ENCODE peak calls at places on chromosomes 13 and 19, in eight cellular contexts. W is heart left ventricle, X is GM23338, T is IMR-90, U is esophagus squamous epithelium, P is H9, J is GM13977, D is HFFc6. E is an unnamed sample.
A peak's percentile ranks its signal among the peaks of the same experiment; 100 is the strongest.

GRCh38 chr13:99033814-99034213 is 56.0 kb upstream of the DOCK9 start:
- DNase-seq in J (no peak), T (peak; percentile 28), P (no peak), X (peak; percentile 51), U (no peak), D (peak; percentile 36), W (no peak), E (no peak)

GRCh38 chr19:7881910-7882309 is 6.4 kb upstream of the LRRC8E start:
- DNase-seq in U (no peak), P (no peak), D (no peak), X (no peak), J (no peak), T (no peak), W (no peak), E (no peak)

GRCh38 chr13:97875911-97876310 is 77.6 kb upstream of the IPO5 start:
- DNase-seq in D (no peak), J (no peak), X (peak; percentile 3), P (no peak), T (no peak), U (no peak), W (no peak), E (no peak)

GRCh38 chr19:29934257-29934656 is 7.8 kb upstream of the URI1 start:
- DNase-seq in J (no peak), T (no peak), X (no peak), U (no peak), P (no peak), W (no peak), D (no peak), E (no peak)

GRCh38 chr19:10551698-10552301 is 8.1 kb downstream of the ATG4D start:
- DNase-seq in D (peak; percentile 31), T (no peak), U (no peak), J (peak; percentile 30), W (no peak), P (peak; percentile 55), X (peak; percentile 69), E (no peak)

GRCh38 chr13:74032325-74032724 is 101.9 kb downstream of the KLF12 start:
- DNase-seq in U (no peak), W (no peak), X (no peak), T (no peak), D (no peak), P (no peak), J (no peak), E (no peak)

GRCh38 chr19:37313335-37313627 is 57.6 kb upstream of the ZNF527 start:
- DNase-seq in X (no peak), U (no peak), T (no peak), D (no peak), P (no peak), J (no peak), W (no peak), E (no peak)

GRCh38 chr13:26382843-26383242 is 128.9 kb downstream of the CDK8 start:
- DNase-seq in U (no peak), P (no peak), X (no peak), D (no peak), T (no peak), W (no peak), J (no peak), E (no peak)

GRCh38 chr13:33003458-33004019 is 12.7 kb upstream of the KL start:
- DNase-seq in D (no peak), P (no peak), X (no peak), W (no peak), J (no peak), U (no peak), T (no peak), E (no peak)

GRCh38 chr13:110070511-110071120 is 236.3 kb downstream of the COL4A1 start:
- DNase-seq in T (peak; percentile 77), J (no peak), X (no peak), W (no peak), D (peak; percentile 60), U (no peak), P (no peak), E (no peak)

GRCh38 chr13:71290963-71291937 is 575.8 kb downstream of the DACH1 start:
- DNase-seq in T (peak; percentile 1), U (no peak), W (peak; percentile 52), P (no peak), D (no peak), X (no peak), J (no peak), E (no peak)

GRCh38 chr13:46286972-46287371 is 75.2 kb downstream of the LRRC63 start:
- DNase-seq in U (no peak), J (no peak), T (no peak), W (no peak), X (peak; percentile 17), D (no peak), P (no peak), E (no peak)

GRCh38 chr19:50167314-50167721 is 4.2 kb upstream of the IZUMO2 start:
- DNase-seq in J (no peak), X (peak; percentile 12), W (no peak), D (no peak), T (no peak), U (no peak), P (no peak), E (no peak)

GRCh38 chr13:30877335-30877734 is 28.7 kb upstream of the MEDAG start:
- DNase-seq in U (no peak), P (no peak), T (peak; percentile 82), X (no peak), J (no peak), D (peak; percentile 51), W (no peak), E (no peak)

GRCh38 chr13:34678154-34678553 is 263.9 kb upstream of the NBEA start:
- DNase-seq in U (no peak), W (no peak), T (no peak), P (no peak), D (peak; percentile 53), X (no peak), J (no peak), E (no peak)

GRCh38 chr19:20478936-20479335 is 86.6 kb downstream of the ZNF737 start:
- DNase-seq in J (no peak), W (no peak), D (no peak), T (no peak), X (peak; percentile 48), U (no peak), P (no peak), E (no peak)

GRCh38 chr13:97559981-97560380 is 126.0 kb downstream of the RAP2A start:
- DNase-seq in P (no peak), U (no peak), J (no peak), W (no peak), X (no peak), T (no peak), D (no peak), E (no peak)

GRCh38 chr13:114108894-114109293 is 23.5 kb downstream of the RASA3 start:
- DNase-seq in P (no peak), W (no peak), T (no peak), D (no peak), J (no peak), X (no peak), U (no peak), E (peak; percentile 72)

GRCh38 chr13:27359203-27359821 is 65.1 kb upstream of the GTF3A start:
- DNase-seq in X (peak; percentile 84), P (peak; percentile 67), W (peak; percentile 54), T (peak; percentile 73), D (peak; percentile 57), J (peak; percentile 76), U (no peak), E (peak; percentile 85)

GRCh38 chr13:43021926-43022670 is 1.3 kb upstream of the DNAJC15 start:
- DNase-seq in X (no peak), P (no peak), D (no peak), W (no peak), U (no peak), J (no peak), T (peak; percentile 31), E (no peak)

GRCh38 chr19:16190736-16191135 is 5.5 kb downstream of the FAM32A start:
- DNase-seq in D (no peak), T (no peak), W (no peak), X (no peak), U (no peak), J (no peak), P (no peak), E (peak; percentile 62)

GRCh38 chr13:80048802-80049201 is 292.1 kb downstream of the SPRY2 start:
- DNase-seq in D (peak; percentile 95), T (peak; percentile 98), J (peak; percentile 29), U (peak; percentile 4), X (peak; percentile 38), P (peak; percentile 30), W (peak; percentile 91), E (peak; percentile 84)

GRCh38 chr13:76512676-76513277 is 373.4 kb downstream of the KCTD12 start:
- DNase-seq in P (no peak), X (no peak), U (no peak), T (peak; percentile 97), D (peak; percentile 68), W (no peak), J (no peak), E (no peak)

GRCh38 chr19:17488593-17489391 is 18.5 kb downstream of the SLC27A1 start:
- DNase-seq in W (peak; percentile 71), X (peak; percentile 99), P (peak; percentile 99), D (no peak), U (no peak), T (no peak), J (peak; percentile 78), E (peak; percentile 89)
- TF ChIP-seq CTCF in W (no peak), X (peak; percentile 85), P (peak; percentile 79), D (no peak), U (no peak), T (no peak), J (peak; percentile 8), E (no peak)

GRCh38 chr19:5354403-5354802 is 13.8 kb upstream of the PTPRS start:
- DNase-seq in J (peak; percentile 55), T (no peak), P (peak; percentile 74), D (no peak), W (no peak), U (no peak), X (peak; percentile 71), E (no peak)
- TF ChIP-seq CTCF in J (peak; percentile 51), T (peak; percentile 28), P (peak; percentile 63), D (peak; percentile 50), W (no peak), U (peak; percentile 11), X (peak; percentile 79), E (no peak)

GRCh38 chr19:6424190-6424938 is at the start of gene KHSRP:
- DNase-seq in J (peak; percentile 60), U (no peak), P (no peak), X (peak; percentile 45), W (no peak), D (no peak), T (no peak), E (no peak)

GRCh38 chr19:6424939-6425731 is 524 bp upstream of the KHSRP start:
- DNase-seq in P (peak; percentile 100), W (peak; percentile 100), T (peak; percentile 100), X (peak; percentile 100), J (peak; percentile 100), D (peak; percentile 100), U (peak; percentile 99), E (peak; percentile 98)

GRCh38 chr19:6423499-6424189 is 967 bp downstream of the KHSRP start:
- DNase-seq in J (peak; percentile 76), T (peak; percentile 42), W (no peak), U (no peak), D (peak; percentile 44), X (peak; percentile 74), P (peak; percentile 75), E (peak; percentile 83)

GRCh38 chr19:6427131-6427530 is 2.5 kb upstream of the KHSRP start:
- DNase-seq in J (no peak), W (no peak), X (no peak), D (no peak), U (no peak), P (no peak), T (no peak), E (peak; percentile 73)

GRCh38 chr19:6425732-6426686 is 1.4 kb upstream of the KHSRP start:
- DNase-seq in T (no peak), P (no peak), J (no peak), W (no peak), U (no peak), D (no peak), X (no peak), E (no peak)
- TF ChIP-seq CTCF in T (no peak), P (peak; percentile 26), J (no peak), W (no peak), U (no peak), D (peak; percentile 33), X (peak; percentile 60), E (no peak)

GRCh38 chr19:18771328-18772242 is 19.5 kb downstream of the COMP start:
- DNase-seq in U (no peak), D (no peak), X (peak; percentile 70), W (no peak), J (no peak), T (no peak), P (peak; percentile 62), E (no peak)
- TF ChIP-seq CTCF in U (no peak), D (peak; percentile 58), X (peak; percentile 73), W (no peak), J (peak; percentile 37), T (peak; percentile 22), P (peak; percentile 69), E (no peak)

E was measured in spleen.